ENCODE peak calls at places on chromosomes 16 and 17, in six cellular contexts. Z is ELR; S is stimulated activated CD8-positive, alpha-beta memory T cell treated with anti-CD3 and anti-CD28 coated beads, Interleukin-15, amount 100 ng/mL, for 24 hours; B is HFF-Myc; P is CD4-positive, alpha-beta T cell; Q is CMK. E is an unnamed sample.

GRCh38 chr16:84284168-84284722 is 10.4 kb upstream of the WFDC1 start:
- DNase-seq in Z (no peak), S (no peak), B (no peak), P (no peak), Q (no peak), E (no peak)

GRCh38 chr17:4854181-4854681 is 21.1 kb downstream of the MINK1 start:
- DNase-seq in Z (peak), S (no peak), B (no peak), P (no peak), Q (no peak), E (no peak)

GRCh38 chr17:59547131-59547915 is 18.1 kb upstream of the DHX40 start:
- DNase-seq in Z (no peak), S (no peak), B (no peak), P (no peak), Q (no peak), E (no peak)

GRCh38 chr17:31508310-31509094 is 117.0 kb downstream of the RAB11FIP4 start:
- DNase-seq in Z (peak), S (no peak), B (no peak), P (peak), Q (peak), E (no peak)

GRCh38 chr16:57178296-57178695 is 7.5 kb downstream of the PSME3IP1 start:
- DNase-seq in Z (no peak), S (no peak), B (no peak), P (no peak), Q (no peak), E (no peak)

GRCh38 chr17:81576621-81577277 is 24.6 kb upstream of the FAAP100 start:
- DNase-seq in Z (peak), S (no peak), B (no peak), P (no peak), Q (no peak), E (no peak)

GRCh38 chr17:52923658-52924057 is 765.1 kb upstream of the CA10 start:
- DNase-seq in Z (no peak), S (no peak), B (no peak), P (no peak), Q (no peak), E (no peak)

GRCh38 chr17:1947229-1947742 is 77.8 kb downstream of the RTN4RL1 start:
- DNase-seq in Z (no peak), S (no peak), B (no peak), P (no peak), Q (no peak), E (no peak)

GRCh38 chr16:53752566-53752965 is 48.6 kb downstream of the FTO start:
- DNase-seq in Z (no peak), S (no peak), B (no peak), P (no peak), Q (no peak), E (no peak)

GRCh38 chr16:26019885-26020284 is 328.1 kb downstream of the HS3ST4 start:
- DNase-seq in Z (no peak), S (no peak), B (no peak), P (no peak), Q (no peak), E (no peak)

GRCh38 chr16:89122322-89122831 is 28.7 kb downstream of the ACSF3 start:
- DNase-seq in Z (no peak), S (no peak), B (no peak), P (peak), Q (no peak), E (no peak)

GRCh38 chr17:38358586-38359513 is 7.2 kb downstream of the SOCS7 start:
- DNase-seq in Z (no peak), S (no peak), B (no peak), P (no peak), Q (no peak), E (no peak)

GRCh38 chr16:89805136-89805905 is 11.1 kb downstream of the FANCA start:
- DNase-seq in Z (peak), S (no peak), B (no peak), P (no peak), Q (no peak), E (no peak)

GRCh38 chr17:1735834-1736347 is 6.8 kb upstream of the SERPINF2 start:
- DNase-seq in Z (no peak), S (no peak), B (no peak), P (no peak), Q (no peak), E (no peak)

GRCh38 chr17:10798910-10799309 is 5.0 kb downstream of the TMEM238L start:
- DNase-seq in Z (no peak), S (no peak), B (no peak), P (no peak), Q (no peak), E (no peak)

GRCh38 chr16:89331371-89332109 is 114.0 kb downstream of the ZNF778 start:
- DNase-seq in Z (no peak), S (no peak), B (no peak), P (no peak), Q (no peak), E (no peak)

GRCh38 chr17:1109606-1110523 is 69.9 kb downstream of the ABR start:
- DNase-seq in Z (peak), S (no peak), B (no peak), P (no peak), Q (no peak), E (no peak)

GRCh38 chr16:87653234-87653633 is 50.9 kb downstream of the JPH3 start:
- DNase-seq in Z (peak), S (no peak), B (no peak), P (no peak), Q (no peak), E (no peak)

GRCh38 chr17:33667052-33667509 is 374.0 kb upstream of the ASIC2 start:
- DNase-seq in Z (no peak), S (no peak), B (peak), P (no peak), Q (no peak), E (no peak)

GRCh38 chr16:88022076-88023042 is 71.1 kb downstream of the BANP start:
- DNase-seq in Z (no peak), S (no peak), B (no peak), P (no peak), Q (no peak), E (no peak)

GRCh38 chr17:33225509-33225908 is 67.6 kb downstream of the ASIC2 start:
- DNase-seq in Z (no peak), S (no peak), B (no peak), P (no peak), Q (no peak), E (no peak)

GRCh38 chr17:39283896-39284295 is 58.2 kb upstream of the STAC2 start:
- DNase-seq in Z (no peak), S (no peak), B (no peak), P (no peak), Q (no peak), E (no peak)

GRCh38 chr16:83675136-83675535 is 132.6 kb upstream of the HSBP1 start:
- DNase-seq in Z (no peak), S (no peak), B (no peak), P (no peak), Q (no peak), E (no peak)

GRCh38 chr17:75490173-75490743 is 25.1 kb downstream of the CASKIN2 start:
- DNase-seq in Z (no peak), S (no peak), B (no peak), P (no peak), Q (no peak), E (no peak)

GRCh38 chr17:65029605-65030308 is 26.8 kb downstream of the GNA13 start:
- DNase-seq in Z (no peak), S (no peak), B (no peak), P (no peak), Q (no peak), E (no peak)

GRCh38 chr17:73357318-73357717 is 45.5 kb upstream of the CDC42EP4 start:
- DNase-seq in Z (no peak), S (no peak), B (no peak), P (no peak), Q (no peak), E (no peak)

GRCh38 chr17:18031955-18032354 is 7.0 kb downstream of the ATPAF2 start:
- DNase-seq in Z (peak), S (no peak), B (no peak), P (no peak), Q (no peak), E (no peak)

GRCh38 chr16:60771138-60771537 is 1265.1 kb downstream of the CDH8 start:
- DNase-seq in Z (no peak), S (no peak), B (no peak), P (no peak), Q (no peak), E (no peak)

E was measured in NCI-H1930.